ENCODE peak calls at places on chromosomes 16 and 17, in eight cellular contexts. B, P, A, X, F, M, Z and L are unnamed samples.

GRCh38 chr16:10514369-10515055 is 65.9 kb downstream of the EMP2 start:
- DNase-seq in F (peak), P (peak), Z (peak), M (peak), B (peak), X (peak), A (peak), L (no peak)

GRCh38 chr17:1872254-1872653 is 42.4 kb downstream of the RPA1 start:
- DNase-seq in F (no peak), A (no peak), M (no peak), Z (no peak), P (no peak), X (no peak), B (no peak), L (no peak)

GRCh38 chr17:42288985-42289862 is 926 bp downstream of the STAT5A start:
- DNase-seq in A (no peak), M (peak), P (peak), Z (no peak), B (peak), F (peak), X (peak), L (no peak)

GRCh38 chr16:57556941-57557541 is 14.6 kb downstream of the ADGRG5 start:
- DNase-seq in Z (no peak), P (no peak), B (no peak), A (no peak), F (no peak), M (no peak), X (peak), L (no peak)

GRCh38 chr17:36808181-36808661 is 129.1 kb upstream of the LHX1 start:
- DNase-seq in M (no peak), Z (peak), F (peak), P (no peak), X (peak), A (peak), B (no peak), L (no peak)

GRCh38 chr16:87628940-87629339 is 26.6 kb downstream of the JPH3 start:
- DNase-seq in Z (peak), A (peak), F (no peak), M (no peak), P (no peak), B (no peak), X (no peak), L (no peak)

GRCh38 chr17:74936470-74936799 is 737 bp downstream of the OTOP3 start:
- DNase-seq in X (no peak), P (no peak), B (no peak), F (no peak), Z (no peak), M (no peak), A (no peak), L (no peak)

GRCh38 chr17:30376621-30377452 is 1.9 kb upstream of the CPD start:
- DNase-seq in F (no peak), X (no peak), Z (peak), M (no peak), B (no peak), A (no peak), P (peak), L (peak)

GRCh38 chr17:34987232-34987631 is 6.9 kb downstream of the LIG3 start:
- DNase-seq in P (no peak), A (no peak), F (no peak), X (no peak), Z (no peak), M (no peak), B (no peak), L (no peak)

GRCh38 chr17:10156579-10157488 is 41.6 kb downstream of the GAS7 start:
- DNase-seq in M (no peak), A (no peak), F (no peak), B (peak), P (no peak), X (peak), Z (peak), L (no peak)

GRCh38 chr17:17845046-17845775 is 8.4 kb upstream of the SREBF1 start:
- DNase-seq in P (peak), F (no peak), B (no peak), Z (no peak), A (no peak), M (no peak), X (peak), L (no peak)

GRCh38 chr17:4182043-4182442 is 39.0 kb downstream of the CYB5D2 start:
- DNase-seq in P (no peak), M (no peak), X (no peak), F (no peak), B (no peak), A (no peak), Z (no peak), L (no peak)

GRCh38 chr16:10876305-10876704 is 697 bp upstream of the CIITA start:
- DNase-seq in Z (no peak), B (no peak), X (no peak), P (no peak), A (no peak), F (no peak), M (no peak), L (no peak)

GRCh38 chr16:84876873-84877606 is 57.3 kb downstream of the CRISPLD2 start:
- DNase-seq in P (no peak), Z (no peak), M (no peak), A (no peak), F (peak), B (no peak), X (peak), L (no peak)

GRCh38 chr16:49424961-49425360 is 51.4 kb downstream of the C16orf78 start:
- DNase-seq in P (no peak), F (no peak), Z (no peak), A (no peak), B (no peak), M (no peak), X (no peak), L (no peak)

GRCh38 chr16:71345031-71345430 is 13.5 kb upstream of the CALB2 start:
- DNase-seq in Z (no peak), B (no peak), A (no peak), P (no peak), X (no peak), M (no peak), F (peak), L (no peak)

GRCh38 chr17:60168654-60169053 is 18.9 kb downstream of the CA4 start:
- DNase-seq in M (no peak), B (no peak), P (no peak), A (no peak), Z (no peak), X (peak), F (no peak), L (no peak)

GRCh38 chr17:80877095-80877828 is 114.4 kb upstream of the CHMP6 start:
- DNase-seq in X (peak), A (no peak), P (no peak), F (no peak), Z (no peak), M (no peak), B (peak), L (no peak)

GRCh38 chr16:25256821-25257503 is 683 bp downstream of the ZKSCAN2 start:
- DNase-seq in F (peak), Z (peak), X (peak), A (no peak), B (no peak), P (peak), M (no peak), L (no peak)

GRCh38 chr17:59508999-59509398 is 56.4 kb upstream of the DHX40 start:
- DNase-seq in Z (no peak), F (peak), X (peak), A (no peak), M (no peak), P (no peak), B (no peak), L (no peak)

GRCh38 chr17:40950176-40950575 is 12.7 kb upstream of the KRT23 start:
- DNase-seq in Z (no peak), P (no peak), F (no peak), B (no peak), A (no peak), X (no peak), M (no peak), L (no peak)

GRCh38 chr16:20971420-20971819 is 70.8 kb downstream of the LYRM1 start:
- DNase-seq in P (no peak), A (peak), X (no peak), M (no peak), B (no peak), Z (peak), F (no peak), L (no peak)

GRCh38 chr16:78816499-78817441 is 717.3 kb downstream of the WWOX start:
- DNase-seq in Z (no peak), F (no peak), X (no peak), M (no peak), A (no peak), P (peak), B (no peak), L (no peak)

DNA sequence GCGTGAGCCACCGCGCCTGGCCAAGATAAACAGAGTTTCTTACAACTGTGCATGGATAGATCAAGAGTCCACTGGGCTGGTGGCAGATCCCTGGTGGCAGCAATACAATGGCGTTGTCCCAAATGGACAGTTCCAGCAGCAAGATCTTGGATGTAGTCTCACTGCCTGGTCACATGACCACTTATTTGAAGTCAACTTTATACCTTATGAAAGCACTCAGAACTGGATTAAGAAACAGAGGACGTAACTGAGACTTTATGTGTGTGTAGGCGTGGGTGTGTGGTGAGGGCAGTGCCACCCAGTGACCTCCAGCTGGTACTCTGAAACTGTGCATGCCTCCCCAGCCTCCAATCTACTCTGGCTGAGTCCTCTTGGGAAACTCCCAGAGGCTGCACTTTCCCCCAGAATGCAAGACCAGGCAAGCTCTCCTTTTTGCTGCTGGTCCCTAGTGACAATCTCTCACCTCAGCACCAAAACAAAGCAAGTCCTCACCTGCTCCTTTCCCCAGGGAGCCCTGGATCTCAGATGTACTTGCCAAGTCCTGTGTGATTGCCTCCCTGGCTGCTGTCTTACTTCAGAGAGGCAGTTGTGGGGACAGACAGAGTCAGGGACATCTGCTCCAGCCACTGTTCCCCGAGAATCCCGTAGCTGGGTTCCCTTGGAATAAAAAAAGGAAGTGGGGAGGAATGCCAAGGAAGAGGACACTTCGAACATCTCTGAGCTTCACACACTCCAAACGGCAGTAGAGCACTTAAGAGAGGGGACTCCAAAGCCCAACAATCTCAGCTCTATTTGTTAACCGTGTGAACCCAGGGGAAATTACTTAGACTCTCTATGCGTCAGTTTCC is 11.7 kb upstream of the ST6GALNAC2 start:
- DNase-seq in P (no peak), A (peak), Z (no peak), X (no peak), M (no peak), F (no peak), B (no peak), L (no peak)
- H3K27ac ChIP-seq in P (no peak), A (peak), Z (no peak), X (no peak), M (no peak), F (no peak), B (no peak), L (no peak)

GRCh38 chr17:82452162-82452561 is 1.6 kb upstream of the CYBC1 start:
- DNase-seq in X (no peak), A (no peak), Z (no peak), M (no peak), B (no peak), P (no peak), F (no peak), L (no peak)
- H3K27ac ChIP-seq in X (no peak), A (no peak), Z (no peak), M (no peak), B (no peak), P (no peak), F (no peak), L (no peak)

GRCh38 chr16:47229651-47230050 is 85.9 kb upstream of the NETO2 start:
- DNase-seq in F (no peak), M (no peak), A (no peak), P (no peak), B (no peak), X (no peak), Z (no peak), L (no peak)

GRCh38 chr16:47228241-47228640 is 84.5 kb upstream of the NETO2 start:
- DNase-seq in F (no peak), M (no peak), X (no peak), A (no peak), P (no peak), Z (no peak), B (no peak), L (no peak)

GRCh38 chr16:47230296-47230695 is 86.6 kb upstream of the NETO2 start:
- DNase-seq in B (no peak), A (no peak), Z (no peak), M (no peak), F (no peak), P (no peak), X (no peak), L (no peak)

DNA sequence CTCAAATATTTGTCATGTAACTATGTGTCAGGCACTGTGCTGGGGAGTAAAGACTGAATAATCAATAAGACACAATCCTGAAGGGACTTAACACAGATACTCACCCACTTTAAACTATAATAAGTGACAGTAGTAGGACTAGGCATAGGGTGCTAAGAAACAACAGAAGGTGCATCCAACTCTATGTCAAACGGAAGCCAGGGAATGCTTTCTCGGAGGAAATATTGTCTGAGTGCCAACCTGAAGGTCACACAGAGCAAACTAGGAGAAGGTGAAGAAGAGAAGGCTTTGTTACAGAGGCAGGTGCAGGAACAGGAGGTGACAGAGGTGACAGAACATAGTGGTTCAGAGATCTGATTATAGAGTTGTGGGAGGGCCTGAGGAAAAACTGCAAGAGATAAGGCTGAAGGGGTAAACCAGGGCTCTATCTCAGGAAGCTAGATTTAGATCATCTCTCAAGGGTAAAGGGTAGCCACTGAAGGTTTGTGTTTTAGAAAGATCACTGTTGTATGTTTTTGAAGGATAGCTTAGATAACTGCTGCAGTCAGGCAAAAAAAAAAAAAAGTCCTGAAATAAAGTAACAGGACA is 85.4 kb upstream of the NETO2 start:
- DNase-seq in A (no peak), P (no peak), X (no peak), M (no peak), B (no peak), F (no peak), Z (no peak), L (no peak)
- H3K27ac ChIP-seq in A (no peak), P (no peak), X (no peak), M (no peak), B (no peak), F (peak), Z (no peak), L (no peak)

GRCh38 chr16:73304008-73304814 is 256.3 kb upstream of the ZFHX3 start:
- DNase-seq in A (no peak), P (no peak), B (no peak), Z (no peak), M (no peak), X (no peak), F (no peak), L (no peak)
- H3K27ac ChIP-seq in A (no peak), P (no peak), B (no peak), Z (no peak), M (no peak), X (no peak), F (no peak), L (no peak)

GRCh38 chr17:82247175-82247823 is 18.5 kb downstream of the SLC16A3 start:
- DNase-seq in A (no peak), B (no peak), M (no peak), P (no peak), F (no peak), Z (no peak), X (no peak), L (no peak)
- H3K27ac ChIP-seq in A (peak), B (peak), M (no peak), P (no peak), F (no peak), Z (peak), X (no peak), L (peak)

DNA sequence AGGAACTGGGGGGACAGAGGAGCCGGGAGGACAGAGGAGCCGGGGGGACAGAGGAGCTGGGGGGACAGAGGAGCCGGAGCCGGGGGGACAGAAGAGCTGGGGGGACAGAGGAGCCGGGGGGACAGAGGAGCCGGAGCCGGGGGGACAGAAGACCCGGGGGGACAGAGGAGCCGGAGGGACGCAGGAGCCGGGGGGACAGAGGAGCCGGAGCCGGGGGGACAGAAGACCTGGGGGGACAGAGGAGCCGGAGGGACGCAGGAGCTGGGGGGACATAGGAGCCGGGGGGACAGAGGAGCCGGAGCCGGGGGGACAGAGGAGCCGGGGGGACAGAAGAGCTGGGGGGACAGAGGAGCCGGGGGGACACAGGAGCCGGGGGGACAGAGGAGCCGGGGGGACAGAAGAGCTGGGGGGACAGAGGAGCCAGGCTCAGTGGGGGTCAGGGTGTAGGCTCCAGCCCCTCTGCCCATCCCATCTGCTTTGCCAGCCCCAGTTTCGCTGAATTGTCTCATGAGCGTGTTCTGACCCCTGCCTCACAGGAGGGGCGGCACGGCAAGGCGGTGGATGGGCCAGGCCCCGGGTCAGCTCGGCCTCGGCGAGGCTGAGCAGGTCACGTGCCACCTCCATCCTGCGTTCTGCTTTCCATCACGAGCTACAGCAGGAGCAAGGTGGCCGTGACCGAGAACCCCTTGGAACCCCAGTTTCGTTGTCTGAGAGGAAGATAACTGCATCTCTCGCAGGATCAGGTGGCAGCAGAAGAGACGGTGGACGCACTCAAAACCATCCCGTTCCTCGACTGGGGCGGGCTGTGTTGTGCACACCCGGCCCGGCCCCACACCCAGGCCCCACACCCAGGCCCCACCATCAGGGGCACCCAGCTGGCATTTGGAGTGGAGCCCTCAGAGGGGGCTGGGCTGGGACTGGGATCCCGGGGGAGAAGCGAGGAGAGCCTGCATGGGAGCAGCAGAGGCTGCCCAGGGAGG is 26.1 kb upstream of the CBFA2T3 start:
- DNase-seq in P (no peak), Z (no peak), A (no peak), B (no peak), X (no peak), F (no peak), M (no peak), L (no peak)
- H3K27ac ChIP-seq in P (no peak), Z (no peak), A (no peak), B (no peak), X (no peak), F (no peak), M (no peak), L (no peak)